ENCODE peak calls at places on chromosome X, in six cellular contexts. V is WTC11, H is GM23338, F is HepG2, C is H1, G is GM12878. U is an unnamed sample.

GRCh38 chrX:136920001-136920400 is 39.5 kb upstream of the RBMX start:
- DNase-seq in G (no peak), C (no peak), H (no peak), F (no peak), V (no peak), U (no peak)

GRCh38 chrX:129634541-129634940 is 20.2 kb downstream of the APLN start:
- DNase-seq in V (peak; percentile 18), G (no peak), H (peak; percentile 66), C (no peak), F (no peak), U (no peak)

GRCh38 chrX:152865232-152865920 is 32.5 kb upstream of the ZNF185 start:
- DNase-seq in H (no peak), V (no peak), F (no peak), C (no peak), G (no peak), U (no peak)

GRCh38 chrX:53184836-53185235 is 40.2 kb downstream of the KDM5C start:
- DNase-seq in H (no peak), C (no peak), G (no peak), F (no peak), V (no peak), U (no peak)

GRCh38 chrX:33324099-33324498 is 112.8 kb upstream of the DMD start:
- DNase-seq in V (no peak), C (no peak), F (no peak), H (peak; percentile 44), G (no peak), U (peak; percentile 7)

GRCh38 chrX:129360175-129360574 is 163.1 kb downstream of the SMARCA1 start:
- DNase-seq in G (peak; percentile 21), F (peak; percentile 61), H (peak; percentile 74), V (peak; percentile 46), C (no peak), U (peak; percentile 30)

GRCh38 chrX:32185160-32185559 is 1026.2 kb downstream of the DMD start:
- DNase-seq in H (no peak), F (no peak), V (no peak), G (no peak), C (no peak), U (no peak)

GRCh38 chrX:42748067-42748850 is 29.7 kb downstream of the PPP1R2C start:
- DNase-seq in C (no peak), V (no peak), H (no peak), G (no peak), F (no peak), U (no peak)

GRCh38 chrX:84453351-84454246 is 48.7 kb downstream of the HDX start:
- DNase-seq in C (no peak), F (no peak), V (no peak), H (no peak), G (no peak), U (no peak)

GRCh38 chrX:130975947-130976346 is 72.9 kb upstream of the ENOX2 start:
- DNase-seq in H (peak; percentile 58), C (no peak), F (peak; percentile 24), G (no peak), V (peak; percentile 27), U (peak; percentile 39)

GRCh38 chrX:141879616-141880015 is 24.1 kb upstream of the MAGEC1 start:
- DNase-seq in H (peak; percentile 6), V (no peak), G (no peak), F (no peak), C (no peak), U (no peak)

GRCh38 chrX:1507511-1508463 is 29.2 kb downstream of the P2RY8 start:
- DNase-seq in G (peak; percentile 95), C (no peak), V (no peak), F (no peak), H (no peak), U (no peak)

GRCh38 chrX:150569155-150569477 is 695 bp downstream of the MTM1 start:
- DNase-seq in V (no peak), F (no peak), G (no peak), C (no peak), H (no peak), U (no peak)

GRCh38 chrX:56802921-56803848 is 74.1 kb downstream of the NBDY start:
- DNase-seq in H (peak; percentile 51), G (peak; percentile 77), V (peak; percentile 74), C (peak; percentile 36), F (peak; percentile 39), U (peak; percentile 17)

GRCh38 chrX:102934624-102935023 is 2.4 kb upstream of the RAB40AL start:
- DNase-seq in C (no peak), V (peak; percentile 36), H (peak; percentile 41), F (peak; percentile 3), G (no peak), U (peak; percentile 37)

GRCh38 chrX:56733459-56734046 is 4.5 kb downstream of the NBDY start:
- DNase-seq in C (no peak), F (peak; percentile 17), H (peak; percentile 73), G (no peak), V (peak; percentile 39), U (peak; percentile 15)

GRCh38 chrX:39196192-39197102 is 395.2 kb downstream of the MID1IP1 start:
- DNase-seq in C (no peak), V (no peak), H (peak; percentile 6), F (no peak), G (peak; percentile 90), U (peak; percentile 31)

GRCh38 chrX:122004127-122004526 is 956.7 kb downstream of the GLUD2 start:
- DNase-seq in V (peak; percentile 7), C (no peak), F (no peak), G (no peak), H (no peak), U (no peak)

GRCh38 chrX:78543281-78543680 is 115.8 kb downstream of the RTL3 start:
- DNase-seq in C (no peak), G (no peak), V (no peak), H (no peak), F (no peak), U (no peak)

GRCh38 chrX:11273544-11273943 is 19.7 kb upstream of the AMELX start:
- DNase-seq in C (no peak), F (no peak), G (no peak), V (no peak), H (no peak), U (no peak)

GRCh38 chrX:100407784-100408642 is 2.1 kb downstream of the PCDH19 start:
- DNase-seq in H (peak; percentile 36), F (no peak), G (no peak), C (no peak), V (no peak), U (no peak)

GRCh38 chrX:22220941-22221340 is 51.8 kb upstream of the CBLL2 start:
- DNase-seq in G (no peak), H (no peak), C (no peak), F (no peak), V (no peak), U (no peak)

GRCh38 chrX:68685722-68686683 is 38.5 kb downstream of the STARD8 start:
- DNase-seq in H (peak; percentile 72), V (peak; percentile 67), G (no peak), F (no peak), C (no peak), U (peak; percentile 50)

GRCh38 chrX:35617836-35618235 is 180.3 kb upstream of the MAGEB16 start:
- DNase-seq in F (no peak), G (no peak), H (no peak), V (no peak), C (no peak), U (no peak)
- TF ChIP-seq CREB1 in F (no peak), G (no peak), H (no peak), V (no peak), C (no peak), U (no peak)

GRCh38 chrX:114500622-114501021 is 83.3 kb upstream of the HTR2C start:
- DNase-seq in G (no peak), F (no peak), V (no peak), H (no peak), C (no peak), U (no peak)
- TF ChIP-seq CREB1 in G (no peak), F (no peak), V (no peak), H (no peak), C (no peak), U (no peak)

GRCh38 chrX:107574054-107574683 is 54.1 kb upstream of the PRPS1 start:
- DNase-seq in H (no peak), F (peak; percentile 79), V (no peak), G (no peak), C (no peak), U (no peak)

GRCh38 chrX:107567370-107567769 is 60.9 kb upstream of the PRPS1 start:
- DNase-seq in F (no peak), V (no peak), C (no peak), G (no peak), H (no peak), U (peak; percentile 45)

GRCh38 chrX:107573016-107573415 is 55.3 kb upstream of the PRPS1 start:
- DNase-seq in G (no peak), C (no peak), H (no peak), F (no peak), V (no peak), U (peak; percentile 47)

GRCh38 chrX:107574711-107575110 is 53.6 kb upstream of the PRPS1 start:
- DNase-seq in H (no peak), V (no peak), C (no peak), F (no peak), G (no peak), U (no peak)

GRCh38 chrX:107571296-107571998 is 56.9 kb upstream of the PRPS1 start:
- DNase-seq in C (no peak), V (no peak), H (no peak), F (peak; percentile 1), G (no peak), U (no peak)
- TF ChIP-seq CREB1 in C (no peak), V (no peak), H (no peak), F (no peak), G (no peak), U (no peak)

GRCh38 chrX:30673405-30673804 is 20.2 kb downstream of the GK start:
- DNase-seq in C (no peak), V (no peak), G (no peak), F (no peak), H (no peak), U (no peak)

GRCh38 chrX:30663317-30663716 is 10.1 kb downstream of the GK start:
- DNase-seq in H (no peak), V (no peak), F (no peak), G (no peak), C (no peak), U (no peak)

GRCh38 chrX:30666094-30666493 is 12.9 kb downstream of the GK start:
- DNase-seq in C (no peak), F (no peak), G (no peak), V (no peak), H (no peak), U (no peak)

GRCh38 chrX:30665471-30665870 is 12.2 kb downstream of the GK start:
- DNase-seq in F (no peak), G (no peak), V (no peak), H (no peak), C (no peak), U (no peak)

DNA sequence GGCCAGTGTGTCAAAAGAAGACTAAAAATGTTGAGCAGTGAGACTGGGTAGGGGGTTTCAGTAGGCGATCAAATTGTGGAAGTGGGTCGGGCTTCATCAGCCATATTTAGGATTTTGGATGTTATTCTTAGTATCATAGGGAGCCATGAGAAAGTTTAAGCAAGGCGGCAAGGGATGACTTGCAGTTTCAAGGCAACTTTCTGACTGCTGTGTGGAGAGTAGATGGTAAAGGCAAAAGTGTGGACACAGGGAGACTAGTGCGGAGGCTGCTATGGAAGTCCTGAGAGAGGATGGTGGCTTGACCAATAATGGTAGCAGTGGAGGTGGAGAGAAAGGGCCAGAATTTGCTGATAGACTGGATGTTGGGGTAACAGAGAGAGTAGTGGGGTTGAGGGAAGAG is 15.4 kb downstream of the GK start:
- DNase-seq in V (no peak), F (no peak), H (no peak), C (no peak), G (no peak), U (no peak)
- TF ChIP-seq CREB1 in V (no peak), F (no peak), H (no peak), C (no peak), G (no peak), U (no peak)

GRCh38 chrX:47186096-47186740 is 7.4 kb upstream of the UBA1 start:
- DNase-seq in G (no peak), V (no peak), F (no peak), H (no peak), C (no peak), U (no peak)
- TF ChIP-seq CREB1 in G (no peak), V (no peak), F (no peak), H (no peak), C (no peak), U (no peak)